ENCODE peak calls at places on chromosomes 16 and 17, in six cellular contexts. One of them, this sample, is unnamed.

GRCh38 chr17:76193616-76194015 is 46.7 kb downstream of the RNF157 start:
- DNase-seq in NB4: no peak
- DNase-seq in uterus: no peak
- DNase-seq in gastrocnemius medialis: no peak
- DNase-seq in adrenal gland: no peak
- DNase-seq in IMR-90: no peak
- DNase-seq in this sample: no peak

GRCh38 chr17:76820039-76820438 is 48.2 kb upstream of the MGAT5B start:
- DNase-seq in NB4: peak
- DNase-seq in uterus: no peak
- DNase-seq in gastrocnemius medialis: no peak
- DNase-seq in adrenal gland: no peak
- DNase-seq in IMR-90: no peak
- DNase-seq in this sample: no peak

GRCh38 chr16:54923055-54923473 is 7.6 kb upstream of the IRX5 start:
- DNase-seq in NB4: peak
- DNase-seq in uterus: no peak
- DNase-seq in gastrocnemius medialis: no peak
- DNase-seq in adrenal gland: no peak
- DNase-seq in IMR-90: no peak
- DNase-seq in this sample: no peak

GRCh38 chr17:45172541-45173286 is 11.0 kb downstream of the HEXIM2 start:
- DNase-seq in NB4: peak
- DNase-seq in uterus: peak
- DNase-seq in gastrocnemius medialis: peak
- DNase-seq in adrenal gland: peak
- DNase-seq in IMR-90: peak
- DNase-seq in this sample: peak

GRCh38 chr17:78458739-78459335 is 80.4 kb downstream of the PGS1 start:
- DNase-seq in NB4: no peak
- DNase-seq in uterus: no peak
- DNase-seq in gastrocnemius medialis: no peak
- DNase-seq in adrenal gland: no peak
- DNase-seq in IMR-90: no peak
- DNase-seq in this sample: no peak

GRCh38 chr16:31099860-31100638 is 5.5 kb upstream of the VKORC1 start:
- DNase-seq in NB4: no peak
- DNase-seq in uterus: no peak
- DNase-seq in gastrocnemius medialis: no peak
- DNase-seq in adrenal gland: no peak
- DNase-seq in IMR-90: peak
- DNase-seq in this sample: no peak

GRCh38 chr17:63512896-63513644 is 10.1 kb upstream of the KCNH6 start:
- DNase-seq in NB4: no peak
- DNase-seq in uterus: no peak
- DNase-seq in gastrocnemius medialis: no peak
- DNase-seq in adrenal gland: no peak
- DNase-seq in IMR-90: no peak
- DNase-seq in this sample: no peak

GRCh38 chr17:60153606-60154355 is 4.0 kb downstream of the CA4 start:
- DNase-seq in NB4: no peak
- DNase-seq in uterus: no peak
- DNase-seq in gastrocnemius medialis: no peak
- DNase-seq in adrenal gland: no peak
- DNase-seq in IMR-90: no peak
- DNase-seq in this sample: no peak

GRCh38 chr17:29412780-29413565 is 22.8 kb downstream of the TAOK1 start:
- DNase-seq in NB4: peak
- DNase-seq in uterus: no peak
- DNase-seq in gastrocnemius medialis: no peak
- DNase-seq in adrenal gland: no peak
- DNase-seq in IMR-90: peak
- DNase-seq in this sample: peak

GRCh38 chr17:5879424-5879823 is 190.8 kb upstream of the WSCD1 start:
- DNase-seq in NB4: no peak
- DNase-seq in uterus: no peak
- DNase-seq in gastrocnemius medialis: no peak
- DNase-seq in adrenal gland: no peak
- DNase-seq in IMR-90: no peak
- DNase-seq in this sample: no peak

GRCh38 chr17:5888811-5889210 is 181.4 kb upstream of the WSCD1 start:
- DNase-seq in NB4: no peak
- DNase-seq in uterus: no peak
- DNase-seq in gastrocnemius medialis: no peak
- DNase-seq in adrenal gland: no peak
- DNase-seq in IMR-90: peak
- DNase-seq in this sample: no peak

GRCh38 chr17:5881849-5882248 is 188.3 kb upstream of the WSCD1 start:
- DNase-seq in NB4: no peak
- DNase-seq in uterus: no peak
- DNase-seq in gastrocnemius medialis: no peak
- DNase-seq in adrenal gland: no peak
- DNase-seq in IMR-90: no peak
- DNase-seq in this sample: no peak

GRCh38 chr17:5885336-5885735 is 184.8 kb upstream of the WSCD1 start:
- DNase-seq in NB4: no peak
- DNase-seq in uterus: no peak
- DNase-seq in gastrocnemius medialis: no peak
- DNase-seq in adrenal gland: no peak
- DNase-seq in IMR-90: no peak
- DNase-seq in this sample: no peak

DNA sequence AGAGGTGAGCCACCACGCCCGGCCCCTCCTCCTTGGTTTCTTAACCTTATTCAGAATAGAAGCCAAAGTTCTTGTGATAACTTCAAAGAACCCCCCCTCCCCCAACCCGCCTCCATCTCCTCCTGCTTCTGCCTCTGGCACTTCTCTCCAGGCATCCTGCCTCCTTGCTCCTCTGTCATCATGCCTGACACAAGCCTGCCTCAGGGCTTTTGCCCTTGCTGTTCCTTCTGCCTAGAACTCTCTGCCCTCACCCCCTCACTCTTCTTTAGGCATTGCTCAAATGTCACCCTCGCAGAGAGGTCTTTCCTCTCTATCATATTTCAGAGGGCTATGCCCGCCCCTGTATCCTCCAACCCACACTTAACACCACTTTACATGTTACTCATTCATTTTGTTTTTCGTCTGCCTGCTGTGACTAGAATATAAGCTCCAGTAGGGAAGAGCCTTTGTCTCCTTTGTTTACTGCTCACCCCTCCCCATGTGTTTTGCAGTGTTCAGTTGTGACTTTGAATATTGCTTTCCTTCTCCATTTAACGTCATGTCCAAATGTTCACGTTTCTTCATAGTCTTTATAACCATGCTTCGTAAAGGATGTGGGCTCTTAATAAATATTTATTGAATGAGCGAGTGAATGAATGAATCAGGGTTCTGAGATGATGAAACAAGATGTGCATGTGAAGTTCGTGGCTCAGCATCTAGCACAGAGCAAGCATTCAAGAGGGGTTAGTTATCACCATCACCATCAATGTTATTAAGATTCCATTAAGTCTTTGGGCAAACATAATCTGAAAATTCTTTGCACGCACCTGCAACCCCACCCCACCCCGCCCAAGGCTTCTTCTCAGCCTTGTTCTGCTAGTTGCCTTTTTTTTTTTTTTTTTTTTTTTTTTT is 186.2 kb upstream of the WSCD1 start:
- DNase-seq in NB4: no peak
- DNase-seq in uterus: no peak
- DNase-seq in gastrocnemius medialis: no peak
- DNase-seq in adrenal gland: no peak
- DNase-seq in IMR-90: no peak
- DNase-seq in this sample: no peak
- TF ChIP-seq POLR2A in NB4: no peak
- TF ChIP-seq POLR2A in uterus: no peak
- TF ChIP-seq POLR2A in gastrocnemius medialis: no peak
- TF ChIP-seq POLR2A in adrenal gland: no peak
- TF ChIP-seq POLR2A in IMR-90: no peak
- TF ChIP-seq POLR2A in this sample: no peak

DNA sequence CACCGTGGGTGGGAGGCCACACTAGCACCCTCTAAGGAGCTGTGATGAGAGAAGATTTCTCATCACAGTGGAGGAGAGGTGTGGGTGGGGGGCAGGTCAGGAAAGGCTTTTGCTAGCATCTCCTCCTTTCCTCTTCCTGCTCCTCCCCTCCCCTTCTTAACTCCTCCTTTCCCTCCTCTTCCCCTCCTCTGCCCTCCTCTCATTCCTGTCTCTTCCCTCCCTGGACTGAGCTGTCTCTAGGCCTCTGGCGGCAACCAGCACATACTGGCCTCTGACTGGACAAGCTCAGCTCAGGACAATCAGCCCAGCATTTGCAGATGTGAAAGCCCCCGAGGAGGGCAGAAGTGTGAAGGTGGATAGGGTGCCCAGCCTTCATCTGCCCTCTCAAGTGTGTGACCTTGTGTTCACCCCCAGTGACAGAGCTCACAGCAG is 19.0 kb upstream of the LHX1 start:
- DNase-seq in NB4: no peak
- DNase-seq in uterus: no peak
- DNase-seq in gastrocnemius medialis: no peak
- DNase-seq in adrenal gland: no peak
- DNase-seq in IMR-90: peak
- DNase-seq in this sample: peak
- TF ChIP-seq POLR2A in NB4: no peak
- TF ChIP-seq POLR2A in uterus: no peak
- TF ChIP-seq POLR2A in gastrocnemius medialis: no peak
- TF ChIP-seq POLR2A in adrenal gland: no peak
- TF ChIP-seq POLR2A in IMR-90: no peak
- TF ChIP-seq POLR2A in this sample: peak

DNA sequence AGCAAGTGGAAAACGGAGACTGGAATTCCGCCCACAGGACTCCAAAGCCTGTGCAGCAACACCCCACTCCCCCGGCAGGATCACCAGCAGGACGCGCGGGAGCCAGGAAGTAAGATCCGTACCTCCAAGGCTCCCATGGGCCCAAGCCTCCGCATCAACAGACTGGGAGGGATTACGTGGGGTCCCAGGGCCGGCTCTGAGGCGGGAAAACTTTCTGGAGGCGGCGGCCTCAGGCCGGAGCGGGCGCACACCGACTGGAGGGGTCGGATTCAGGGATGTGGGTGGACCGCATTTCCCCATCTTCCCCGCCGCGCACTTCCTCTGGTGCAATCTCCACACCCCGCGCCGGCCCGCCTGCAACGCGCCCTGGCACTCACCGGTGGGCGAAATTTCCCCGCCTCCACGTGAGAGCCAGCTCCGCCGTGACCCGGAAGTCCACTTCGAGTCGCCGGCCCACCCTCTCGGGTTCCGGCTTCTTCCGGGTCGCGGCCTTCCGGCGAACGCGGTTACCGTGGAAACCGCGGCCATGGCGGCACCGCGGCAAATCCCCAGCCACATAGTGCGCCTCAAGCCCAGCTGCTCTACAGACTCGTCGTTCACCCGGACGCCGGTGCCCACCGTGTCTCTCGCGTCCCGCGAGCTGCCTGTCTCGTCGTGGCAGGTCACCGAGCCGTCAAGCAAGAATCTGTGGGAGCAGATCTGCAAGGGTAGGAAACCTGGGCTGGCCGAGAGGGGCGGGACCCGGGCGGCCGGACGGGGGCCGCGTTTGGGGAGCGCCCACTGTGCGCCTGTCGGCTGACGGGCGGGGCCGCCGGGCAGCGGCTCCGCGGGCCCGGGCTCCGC is at the start of the genes IQCK and KNOP1:
- DNase-seq in NB4: peak
- DNase-seq in uterus: peak
- DNase-seq in gastrocnemius medialis: peak
- DNase-seq in adrenal gland: peak
- DNase-seq in IMR-90: peak
- DNase-seq in this sample: peak
- TF ChIP-seq POLR2A in NB4: peak
- TF ChIP-seq POLR2A in uterus: peak
- TF ChIP-seq POLR2A in gastrocnemius medialis: peak
- TF ChIP-seq POLR2A in adrenal gland: peak
- TF ChIP-seq POLR2A in IMR-90: no peak
- TF ChIP-seq POLR2A in this sample: peak

DNA sequence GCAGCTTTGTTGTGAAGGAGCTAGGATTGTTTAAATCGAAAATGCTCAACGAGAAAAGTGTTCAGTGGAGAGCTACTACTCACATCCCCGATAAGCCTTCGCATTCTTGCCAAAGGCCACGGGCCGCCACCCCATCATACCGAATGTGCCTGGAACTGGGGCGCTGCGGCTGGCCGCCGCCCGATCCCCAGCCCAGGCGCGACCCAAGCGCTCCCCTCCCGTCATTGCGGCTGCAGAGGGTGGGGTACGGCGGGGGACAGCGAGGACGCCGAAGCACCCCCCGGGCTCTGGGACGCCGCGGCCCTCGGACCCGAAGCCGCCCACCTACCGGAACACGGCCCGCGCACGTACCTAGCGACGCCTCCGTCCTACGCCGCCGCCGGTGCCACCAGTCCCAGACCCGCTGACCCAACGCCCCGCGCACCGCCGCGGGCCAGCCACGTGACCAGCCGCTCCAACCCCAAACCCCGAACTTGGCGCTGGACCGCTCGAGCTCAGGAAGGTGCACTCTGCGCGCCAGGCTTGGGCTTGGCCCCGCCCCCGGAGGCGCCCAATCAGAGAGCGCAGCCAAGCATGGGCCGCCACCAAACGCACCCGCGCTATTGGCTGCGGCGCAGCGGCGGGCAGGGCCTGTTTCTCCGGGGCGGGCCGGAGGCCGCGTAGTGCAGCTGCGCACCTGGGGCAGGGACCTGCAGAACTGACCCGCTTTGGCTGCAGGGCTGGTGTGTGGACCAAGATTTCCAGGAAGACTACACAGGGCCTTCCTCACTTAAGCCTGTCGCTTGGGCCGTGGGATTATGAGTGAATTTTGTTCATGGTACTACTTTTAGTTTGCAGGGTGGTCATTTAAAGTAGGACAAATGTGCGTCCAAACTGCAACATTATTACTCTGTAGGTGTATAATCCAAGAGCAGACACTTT is at the start of gene SHMT1:
- DNase-seq in NB4: peak
- DNase-seq in uterus: peak
- DNase-seq in gastrocnemius medialis: peak
- DNase-seq in adrenal gland: peak
- DNase-seq in IMR-90: peak
- DNase-seq in this sample: peak
- TF ChIP-seq POLR2A in NB4: peak
- TF ChIP-seq POLR2A in uterus: peak
- TF ChIP-seq POLR2A in gastrocnemius medialis: peak
- TF ChIP-seq POLR2A in adrenal gland: peak
- TF ChIP-seq POLR2A in IMR-90: no peak
- TF ChIP-seq POLR2A in this sample: peak

GRCh38 chr16:3009568-3010390 is 2.9 kb upstream of the CLDN9 start:
- DNase-seq in NB4: no peak
- DNase-seq in uterus: no peak
- DNase-seq in gastrocnemius medialis: no peak
- DNase-seq in adrenal gland: no peak
- DNase-seq in IMR-90: peak
- DNase-seq in this sample: no peak
- TF ChIP-seq POLR2A in NB4: no peak
- TF ChIP-seq POLR2A in uterus: no peak
- TF ChIP-seq POLR2A in gastrocnemius medialis: no peak
- TF ChIP-seq POLR2A in adrenal gland: no peak
- TF ChIP-seq POLR2A in IMR-90: no peak
- TF ChIP-seq POLR2A in this sample: no peak

GRCh38 chr17:40100669-40101366 is 429 bp upstream of the NR1D1 start:
- DNase-seq in NB4: peak
- DNase-seq in uterus: peak
- DNase-seq in gastrocnemius medialis: peak
- DNase-seq in adrenal gland: peak
- DNase-seq in IMR-90: peak
- DNase-seq in this sample: peak
- TF ChIP-seq POLR2A in NB4: peak
- TF ChIP-seq POLR2A in uterus: peak
- TF ChIP-seq POLR2A in gastrocnemius medialis: peak
- TF ChIP-seq POLR2A in adrenal gland: no peak
- TF ChIP-seq POLR2A in IMR-90: no peak
- TF ChIP-seq POLR2A in this sample: no peak

GRCh38 chr16:70250748-70251650 is 741 bp downstream of the EXOSC6 start:
- DNase-seq in NB4: peak
- DNase-seq in uterus: no peak
- DNase-seq in gastrocnemius medialis: no peak
- DNase-seq in adrenal gland: peak
- DNase-seq in IMR-90: peak
- DNase-seq in this sample: peak
- TF ChIP-seq POLR2A in NB4: no peak
- TF ChIP-seq POLR2A in uterus: no peak
- TF ChIP-seq POLR2A in gastrocnemius medialis: no peak
- TF ChIP-seq POLR2A in adrenal gland: peak
- TF ChIP-seq POLR2A in IMR-90: no peak
- TF ChIP-seq POLR2A in this sample: no peak

This sample was measured in H54.